ENCODE peak calls at places on chromosomes 4 and X, in ten cellular contexts. J is fibroblast of the aortic adventitia, C is IMR-90, E is uterus, G is kidney epithelial cell, A is heart left ventricle, X is BJ, M is AG10803, H is esophagus squamous epithelium, I is pancreas. D is an unnamed sample.

GRCh38 chrX:40060356-40060845 is 37.4 kb downstream of the BCOR start:
- DNase-seq in J (no peak), C (no peak), E (no peak), G (no peak), A (no peak), X (no peak), M (no peak), H (no peak), I (peak; percentile 22), D (no peak)

GRCh38 chrX:5991393-5991792 is 237.3 kb downstream of the NLGN4X start:
- DNase-seq in J (no peak), C (no peak), E (no peak), G (no peak), A (no peak), X (no peak), M (no peak), H (no peak), I (no peak), D (no peak)

GRCh38 chrX:16042980-16043379 is 80.4 kb upstream of the GRPR start:
- DNase-seq in J (no peak), C (no peak), E (no peak), G (no peak), A (no peak), X (no peak), M (no peak), H (no peak), I (no peak), D (no peak)

GRCh38 chrX:154991039-154991438 is 31.5 kb downstream of the F8 start:
- DNase-seq in J (no peak), C (no peak), E (no peak), G (no peak), A (no peak), X (no peak), M (no peak), H (no peak), I (no peak), D (no peak)

GRCh38 chr4:10054571-10055041 is 33.3 kb upstream of the SLC2A9 start:
- DNase-seq in J (peak; percentile 24), C (no peak), E (no peak), G (no peak), A (no peak), X (no peak), M (no peak), H (no peak), I (no peak), D (no peak)

GRCh38 chrX:119784747-119785446 is 6.5 kb downstream of the RPL39 start:
- DNase-seq in J (peak; percentile 22), C (peak; percentile 23), E (no peak), G (no peak), A (no peak), X (no peak), M (peak; percentile 27), H (no peak), I (no peak), D (no peak)

GRCh38 chr4:154491341-154491679 is 289 bp downstream of the DCHS2 start:
- DNase-seq in J (peak; percentile 13), C (peak; percentile 5), E (peak; percentile 27), G (no peak), A (no peak), X (no peak), M (peak; percentile 11), H (no peak), I (no peak), D (no peak)

GRCh38 chr4:142452132-142452855 is 393.8 kb downstream of the INPP4B start:
- DNase-seq in J (peak; percentile 57), C (peak; percentile 50), E (no peak), G (no peak), A (no peak), X (peak; percentile 25), M (peak; percentile 65), H (no peak), I (no peak), D (no peak)

GRCh38 chr4:40525811-40526598 is 103.7 kb downstream of the RBM47 start:
- DNase-seq in J (peak; percentile 91), C (peak; percentile 88), E (peak; percentile 40), G (peak; percentile 79), A (no peak), X (peak; percentile 39), M (peak; percentile 92), H (no peak), I (no peak), D (peak; percentile 84)

GRCh38 chr4:40524642-40525041 is 105.0 kb downstream of the RBM47 start:
- DNase-seq in J (peak; percentile 36), C (peak; percentile 61), E (no peak), G (no peak), A (no peak), X (no peak), M (peak; percentile 21), H (no peak), I (no peak), D (no peak)

GRCh38 chr4:40520533-40520932 is 109.1 kb downstream of the RBM47 start:
- DNase-seq in J (no peak), C (no peak), E (no peak), G (no peak), A (no peak), X (no peak), M (no peak), H (no peak), I (no peak), D (no peak)

GRCh38 chr4:40521957-40522356 is 107.7 kb downstream of the RBM47 start:
- DNase-seq in J (no peak), C (no peak), E (no peak), G (no peak), A (no peak), X (no peak), M (no peak), H (no peak), I (no peak), D (no peak)

DNA sequence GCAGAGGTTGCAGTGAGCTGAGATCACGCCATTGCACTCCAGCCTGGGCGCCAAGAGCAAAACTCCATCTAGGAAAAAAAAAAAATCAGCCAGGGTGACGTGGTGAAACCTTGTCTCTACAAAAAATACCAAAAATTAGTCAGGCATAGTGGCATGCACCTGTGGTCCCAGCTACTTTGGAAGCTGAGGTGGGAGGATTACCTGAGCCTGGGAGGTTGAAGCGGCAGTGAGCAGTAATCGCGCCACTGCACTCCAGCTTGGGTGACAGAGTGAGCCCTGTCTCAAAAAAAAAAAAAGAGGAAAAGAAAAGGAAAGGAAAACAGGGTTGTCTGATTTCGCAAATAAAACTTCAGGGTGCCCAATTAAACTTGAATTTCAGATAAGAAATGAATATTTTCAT is 106.1 kb downstream of the RBM47 start:
- DNase-seq in J (no peak), C (no peak), E (no peak), G (no peak), A (no peak), X (no peak), M (no peak), H (no peak), I (no peak), D (no peak)
- TF ChIP-seq CTCF in J (no peak), C (no peak), E (no peak), G (no peak), A (no peak), X (no peak), M (no peak), H (no peak), I (no peak), D (no peak)

DNA sequence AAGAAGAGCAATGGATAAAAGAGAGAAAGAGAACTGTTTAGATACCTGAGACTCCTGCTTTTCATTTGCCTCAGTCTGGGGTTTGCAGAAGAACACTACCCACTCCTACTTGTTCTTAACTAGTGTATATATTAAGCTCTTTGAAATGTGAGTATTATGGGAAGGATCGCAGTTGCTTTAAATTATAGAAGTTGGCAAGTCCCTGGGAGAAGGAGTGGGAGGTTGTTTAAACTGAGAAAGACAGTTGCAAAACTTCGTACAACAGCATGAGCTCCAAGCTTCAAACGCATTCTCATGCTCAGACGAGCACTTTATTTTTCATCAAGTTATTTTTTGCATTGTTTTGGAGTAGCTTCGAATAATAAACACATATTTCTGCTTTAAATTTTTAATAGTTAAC is 88.1 kb upstream of the C1QTNF7 start:
- DNase-seq in J (no peak), C (peak; percentile 82), E (no peak), G (no peak), A (no peak), X (no peak), M (no peak), H (no peak), I (no peak), D (no peak)
- H3K4me3 ChIP-seq in J (no peak overlapping the region), C (no peak overlapping the region), E (peak overlapping the region; percentile 29), G (no peak overlapping the region), A (no peak overlapping the region), X (no peak overlapping the region), M (no peak overlapping the region), H (peak overlapping the region; percentile 51), I (no peak overlapping the region), D (no peak overlapping the region)

GRCh38 chrX:71870337-71871098 is 40.1 kb upstream of the NHSL2 start:
- DNase-seq in J (no peak), C (no peak), E (no peak), G (no peak), A (no peak), X (no peak), M (no peak), H (no peak), I (no peak), D (no peak)
- TF ChIP-seq CTCF in J (no peak), C (peak; percentile 8), E (no peak), G (peak; percentile 14), A (peak; percentile 16), X (peak; percentile 15), M (peak; percentile 8), H (no peak), I (no peak), D (peak; percentile 50)

GRCh38 chrX:2501246-2502102 is 698 bp upstream of the DHRSX start:
- DNase-seq in J (no peak), C (no peak), E (no peak), G (no peak), A (no peak), X (no peak), M (no peak), H (no peak), I (peak; percentile 82), D (no peak)

GRCh38 chrX:2500681-2501151 is at the start of the genes DHRSX and ZBED1:
- DNase-seq in J (no peak), C (no peak), E (no peak), G (no peak), A (peak; percentile 77), X (no peak), M (peak; percentile 25), H (no peak), I (peak; percentile 76), D (no peak)

GRCh38 chrX:2503591-2504500 is 3.1 kb upstream of the DHRSX start:
- DNase-seq in J (no peak), C (no peak), E (no peak), G (no peak), A (no peak), X (no peak), M (no peak), H (no peak), I (no peak), D (no peak)

GRCh38 chrX:2502668-2503519 is 2.1 kb upstream of the DHRSX start:
- DNase-seq in J (peak; percentile 23), C (peak; percentile 18), E (no peak), G (no peak), A (no peak), X (no peak), M (peak; percentile 65), H (no peak), I (no peak), D (peak; percentile 18)

DNA sequence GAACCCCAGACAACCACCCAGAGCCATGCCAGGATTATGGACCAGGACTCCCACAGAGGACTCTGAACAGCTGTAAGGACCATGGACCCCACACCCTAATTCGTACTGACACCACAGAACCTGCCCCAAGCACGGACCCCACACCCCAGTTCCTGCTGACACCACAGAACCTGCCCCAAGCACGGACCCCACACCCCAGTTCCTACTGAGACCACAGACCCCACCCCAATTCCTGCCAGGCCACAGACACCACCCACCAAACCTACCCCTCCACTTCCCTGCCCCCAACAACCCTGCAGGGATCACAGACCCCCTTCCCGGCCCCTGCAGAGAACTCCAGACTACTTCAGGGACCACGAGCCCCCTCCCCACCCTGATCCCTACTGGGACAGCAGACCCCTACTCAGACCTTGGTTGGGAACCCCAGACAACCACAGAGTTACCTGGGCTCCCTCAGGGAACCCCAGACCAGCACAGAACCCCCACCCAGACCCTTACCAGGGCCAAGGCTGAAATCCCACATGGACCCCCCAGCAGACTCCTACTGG is 1.4 kb upstream of the DHRSX start:
- DNase-seq in J (no peak), C (no peak), E (no peak), G (no peak), A (no peak), X (no peak), M (no peak), H (no peak), I (no peak), D (no peak)
- H3K4me3 ChIP-seq in J (no peak overlapping the region), C (no peak overlapping the region), E (no peak overlapping the region), G (no peak overlapping the region), A (no peak overlapping the region), X (no peak overlapping the region), M (no peak overlapping the region), H (no peak overlapping the region), I (no peak overlapping the region), D (no peak overlapping the region)

D was measured in epithelial cell of proximal tubule.